ENCODE peak calls at places on chromosome 11, in ten cellular contexts. O, M, Z, U, T, L, C, N, R and J are unnamed samples.
A peak's percentile ranks its signal among the peaks of the same experiment; 100 is the strongest.

GRCh38 chr11:16763746-16764145 is 25.3 kb downstream of the C11orf58 start:
- DNase-seq in O (no peak), M (no peak), Z (no peak), U (no peak), T (no peak), L (no peak), C (no peak), N (no peak), R (no peak), J (no peak)

GRCh38 chr11:93537767-93538261 is 5.4 kb downstream of the SMCO4 start:
- DNase-seq in O (peak; percentile 39), M (peak; percentile 45), Z (peak; percentile 47), U (no peak), T (peak; percentile 20), L (no peak), C (no peak), N (no peak), R (no peak), J (no peak)

GRCh38 chr11:123122341-123122740 is 60.4 kb upstream of the HSPA8 start:
- DNase-seq in O (peak; percentile 23), M (peak; percentile 66), Z (no peak), U (no peak), T (no peak), L (no peak), C (no peak), N (no peak), R (no peak), J (peak; percentile 56)

GRCh38 chr11:67418476-67419281 is 3.2 kb downstream of the CARNS1 start:
- DNase-seq in O (peak; percentile 64), M (no peak), Z (no peak), U (no peak), T (no peak), L (no peak), C (no peak), N (no peak), R (no peak), J (no peak)

GRCh38 chr11:129368889-129369672 is 6.6 kb upstream of the BARX2 start:
- DNase-seq in O (peak; percentile 26), M (no peak), Z (peak; percentile 95), U (no peak), T (no peak), L (no peak), C (no peak), N (no peak), R (no peak), J (no peak)

GRCh38 chr11:77109236-77110019 is 6.8 kb downstream of the OMP start:
- DNase-seq in O (no peak), M (no peak), Z (no peak), U (no peak), T (no peak), L (no peak), C (no peak), N (no peak), R (peak; percentile 12), J (peak; percentile 48)

GRCh38 chr11:58493676-58494075 is 14.2 kb downstream of the OR5B21 start:
- DNase-seq in O (no peak), M (no peak), Z (no peak), U (no peak), T (no peak), L (no peak), C (no peak), N (no peak), R (no peak), J (no peak)

GRCh38 chr11:44564198-44564597 is 1.3 kb upstream of the CD82 start:
- DNase-seq in O (peak; percentile 68), M (peak; percentile 42), Z (peak; percentile 96), U (no peak), T (no peak), L (peak; percentile 83), C (peak; percentile 84), N (no peak), R (no peak), J (no peak)

GRCh38 chr11:35523861-35524260 is 1.6 kb downstream of the PAMR1 start:
- DNase-seq in O (no peak), M (no peak), Z (no peak), U (no peak), T (no peak), L (no peak), C (no peak), N (no peak), R (no peak), J (no peak)

GRCh38 chr11:64510759-64511158 is 80.3 kb upstream of the SLC22A12 start:
- DNase-seq in O (no peak), M (no peak), Z (no peak), U (no peak), T (no peak), L (no peak), C (no peak), N (no peak), R (no peak), J (no peak)

GRCh38 chr11:68680541-68681231 is 3.7 kb upstream of the GAL start:
- DNase-seq in O (no peak), M (no peak), Z (no peak), U (no peak), T (no peak), L (no peak), C (no peak), N (no peak), R (no peak), J (no peak)

GRCh38 chr11:20559523-20560300 is 39.7 kb upstream of the SLC6A5 start:
- DNase-seq in O (no peak), M (no peak), Z (no peak), U (no peak), T (no peak), L (no peak), C (no peak), N (no peak), R (no peak), J (no peak)

GRCh38 chr11:26710489-26710888 is 11.4 kb downstream of the SLC5A12 start:
- DNase-seq in O (no peak), M (no peak), Z (peak; percentile 53), U (no peak), T (no peak), L (no peak), C (no peak), N (no peak), R (no peak), J (no peak)

GRCh38 chr11:26712497-26712896 is 9.4 kb downstream of the SLC5A12 start:
- DNase-seq in O (no peak), M (peak; percentile 23), Z (no peak), U (no peak), T (no peak), L (no peak), C (no peak), N (no peak), R (no peak), J (no peak)

GRCh38 chr11:26719289-26719688 is 2.6 kb downstream of the SLC5A12 start:
- DNase-seq in O (no peak), M (no peak), Z (no peak), U (no peak), T (no peak), L (no peak), C (no peak), N (no peak), R (no peak), J (no peak)

GRCh38 chr11:26717761-26718160 is 4.1 kb downstream of the SLC5A12 start:
- DNase-seq in O (no peak), M (no peak), Z (peak; percentile 79), U (no peak), T (no peak), L (no peak), C (no peak), N (no peak), R (no peak), J (no peak)

DNA sequence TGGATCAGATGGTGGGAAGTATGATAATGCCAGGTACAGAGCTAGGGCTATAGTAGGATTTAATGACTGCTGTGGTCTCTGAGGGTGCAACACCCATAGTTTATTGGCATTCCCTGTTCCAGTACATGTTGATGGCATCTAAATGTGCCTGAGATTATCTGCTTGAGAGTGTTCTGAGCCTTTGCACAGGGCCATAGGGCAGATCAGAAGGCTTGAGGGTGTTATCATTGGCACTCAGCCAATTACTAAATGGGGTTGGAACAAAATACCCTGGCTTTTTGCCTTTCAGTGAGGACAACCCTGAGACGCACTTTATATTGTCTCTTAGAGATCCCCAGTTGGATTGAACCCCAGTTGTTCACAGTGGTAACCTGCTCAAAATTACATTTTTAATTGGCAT is 6.7 kb downstream of the SLC5A12 start:
- DNase-seq in O (no peak), M (no peak), Z (peak; percentile 88), U (no peak), T (no peak), L (no peak), C (no peak), N (no peak), R (no peak), J (no peak)
- H3K4me3 ChIP-seq in O (no peak overlapping the region), M (no peak overlapping the region), Z (no peak overlapping the region), U (no peak overlapping the region), T (no peak overlapping the region), L (no peak overlapping the region), C (no peak overlapping the region), N (no peak overlapping the region), R (no peak overlapping the region), J (no peak overlapping the region)

GRCh38 chr11:118439656-118440055 is 3.4 kb downstream of the KMT2A start:
- DNase-seq in O (no peak), M (no peak), Z (no peak), U (no peak), T (no peak), L (no peak), C (no peak), N (no peak), R (no peak), J (no peak)
- H3K4me1 ChIP-seq in O (peaks cover 67% of the 10 kb centered on the region), M (peaks cover 20% of the 10 kb centered on the region), Z (peaks cover 7% of the 10 kb centered on the region), U (no peaks in the 10 kb centered on the region), T (peaks cover 31% of the 10 kb centered on the region), L (peaks cover 69% of the 10 kb centered on the region), C (peaks cover 3% of the 10 kb centered on the region), N (peaks cover 17% of the 10 kb centered on the region), R (peaks cover 25% of the 10 kb centered on the region), J (peaks cover 3% of the 10 kb centered on the region)

DNA sequence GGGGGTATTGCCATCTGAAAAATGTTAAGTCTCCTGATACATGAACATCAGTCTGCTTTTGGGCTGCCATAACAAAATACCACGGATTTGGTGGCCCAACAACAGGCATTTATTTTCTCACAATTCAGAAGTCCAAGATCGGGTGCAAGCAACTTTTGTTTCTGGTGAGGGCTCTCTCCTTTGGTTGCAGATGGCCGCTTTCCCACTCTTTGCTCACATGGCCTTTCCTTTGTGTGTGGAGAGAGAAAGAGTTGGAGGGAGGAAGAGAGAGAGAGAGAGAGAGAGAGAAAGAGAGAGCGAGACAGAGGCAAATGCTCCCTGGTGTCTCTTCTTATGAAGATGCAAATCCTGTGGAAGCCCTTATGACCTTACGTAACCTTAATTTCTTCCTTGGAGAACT is 2.5 kb upstream of the KRTAP5-2 start:
- DNase-seq in O (peak; percentile 56), M (no peak), Z (no peak), U (no peak), T (no peak), L (no peak), C (no peak), N (no peak), R (no peak), J (no peak)
- H3K27me3 ChIP-seq in O (no peaks in the 10 kb centered on the region), M (peaks cover 5% of the 10 kb centered on the region), Z (peaks cover 1% of the 10 kb centered on the region), U (no peaks in the 10 kb centered on the region), T (no peaks in the 10 kb centered on the region), L (no peaks in the 10 kb centered on the region), C (no peaks in the 10 kb centered on the region), N (peaks cover 11% of the 10 kb centered on the region), R (no peaks in the 10 kb centered on the region), J (no peaks in the 10 kb centered on the region)

GRCh38 chr11:115545811-115546210 is 41.6 kb upstream of the CADM1 start:
- DNase-seq in O (no peak), M (no peak), Z (no peak), U (no peak), T (no peak), L (no peak), C (no peak), N (no peak), R (no peak), J (no peak)
- H3K4me3 ChIP-seq in O (no peak overlapping the region), M (no peak overlapping the region), Z (no peak overlapping the region), U (no peak overlapping the region), T (no peak overlapping the region), L (no peak overlapping the region), C (no peak overlapping the region), N (no peak overlapping the region), R (no peak overlapping the region), J (no peak overlapping the region)